ENCODE peak calls at places on chromosomes 5 and 9, in seven cellular contexts. E is B cell, Z is cardiac fibroblast, W is vagina, L is neuronal stem cell, H is amniotic stem cell, K is substantia nigra. D is an unnamed sample.

GRCh38 chr9:121274851-121275250 is 6.9 kb downstream of the GSN start:
- DNase-seq in L (no peak), E (no peak), Z (no peak), W (no peak), H (no peak), K (no peak), D (no peak)

GRCh38 chr5:56585973-56586740 is 229.2 kb upstream of the MAP3K1 start:
- DNase-seq in W (no peak), E (no peak), K (no peak), L (peak), H (no peak), Z (peak), D (no peak)

GRCh38 chr5:164000819-164001218 is 495.4 kb downstream of the MAT2B start:
- DNase-seq in W (no peak), L (no peak), Z (no peak), H (no peak), K (no peak), E (no peak), D (no peak)

GRCh38 chr9:133160742-133161541 is 2.8 kb downstream of the GBGT1 start:
- DNase-seq in E (peak), H (peak), W (no peak), K (peak), Z (peak), L (no peak), D (no peak)

GRCh38 chr9:76369583-76369982 is 24.6 kb downstream of the RFK start:
- DNase-seq in Z (peak), H (no peak), W (no peak), E (no peak), K (no peak), L (no peak), D (no peak)

GRCh38 chr5:123344819-123345426 is 78.3 kb downstream of the CEP120 start:
- DNase-seq in E (no peak), W (no peak), H (peak), L (peak), K (peak), Z (peak), D (no peak)

GRCh38 chr9:134644715-134645606 is 3.4 kb downstream of the COL5A1 start:
- DNase-seq in H (peak), Z (peak), K (no peak), E (no peak), L (no peak), W (peak), D (no peak)

GRCh38 chr5:105828855-105829254 is 1841.9 kb downstream of the EFNA5 start:
- DNase-seq in W (no peak), E (no peak), Z (no peak), H (no peak), K (no peak), L (no peak), D (no peak)

GRCh38 chr5:171965740-171966139 is 40.7 kb downstream of the FBXW11 start:
- DNase-seq in L (no peak), H (no peak), E (no peak), K (no peak), Z (no peak), W (no peak), D (no peak)

GRCh38 chr9:118230319-118230718 is 526.1 kb downstream of the TLR4 start:
- DNase-seq in H (no peak), W (no peak), L (no peak), E (no peak), Z (no peak), K (no peak), D (no peak)

GRCh38 chr5:141806626-141807025 is 71.6 kb downstream of the PCDH1 start:
- DNase-seq in L (no peak), H (no peak), W (no peak), K (no peak), Z (no peak), E (no peak), D (no peak)

D was measured in type B pancreatic cell.